ENCODE peak calls at places on chromosomes 2 and 18, in ten cellular contexts. W is K562, V is fibroblast of lung, B is kidney, Z is ovary, N is HCT116, F is dorsolateral prefrontal cortex, O is heart right ventricle, M is tibial artery, L is spleen. Q is an unnamed sample.

GRCh38 chr2:19462228-19462627 is 103.8 kb upstream of the OSR1 start:
- DNase-seq in V (no peak), F (no peak), O (no peak), L (no peak), Z (no peak), B (no peak), W (no peak), N (no peak), M (no peak), Q (no peak)

GRCh38 chr18:74375999-74376398 is 60.4 kb downstream of the C18orf63 start:
- DNase-seq in W (no peak), M (no peak), O (no peak), Z (no peak), N (no peak), V (no peak), L (no peak), B (no peak), F (no peak), Q (no peak)

GRCh38 chr2:100757621-100758394 is 62.1 kb upstream of the NPAS2 start:
- DNase-seq in O (no peak), W (no peak), N (no peak), M (no peak), L (no peak), F (no peak), V (peak; percentile 90), B (no peak), Z (no peak), Q (no peak)

GRCh38 chr2:215619989-215620388 is 184.1 kb upstream of the FN1 start:
- DNase-seq in M (no peak), O (peak; percentile 35), L (peak; percentile 82), N (peak; percentile 35), V (no peak), B (peak; percentile 48), W (peak; percentile 57), F (no peak), Z (no peak), Q (no peak)

GRCh38 chr2:75570948-75571729 is 10.4 kb upstream of the EVA1A start:
- DNase-seq in N (no peak), B (no peak), M (no peak), Z (no peak), W (no peak), L (no peak), O (no peak), V (peak; percentile 79), F (peak; percentile 21), Q (no peak)

GRCh38 chr2:107545851-107546250 is 280.8 kb upstream of the RGPD4 start:
- DNase-seq in L (no peak), M (no peak), O (no peak), B (no peak), N (no peak), W (no peak), Z (no peak), V (no peak), F (no peak), Q (no peak)

GRCh38 chr2:236167297-236168109 is 683 bp downstream of the GBX2 start:
- DNase-seq in N (no peak), B (peak; percentile 71), M (no peak), Z (no peak), O (no peak), L (peak; percentile 71), V (peak; percentile 66), F (no peak), W (peak; percentile 33), Q (peak; percentile 47)

GRCh38 chr2:197556456-197556855 is 40.6 kb downstream of the MOB4 start:
- DNase-seq in M (no peak), O (no peak), L (no peak), F (no peak), V (peak; percentile 24), N (no peak), B (no peak), W (no peak), Z (no peak), Q (no peak)

GRCh38 chr18:80108122-80108536 is 933 bp upstream of the ADNP2 start:
- DNase-seq in V (no peak), F (no peak), Z (peak; percentile 32), B (peak; percentile 72), W (no peak), L (peak; percentile 82), O (peak; percentile 16), N (no peak), M (no peak), Q (no peak)

DNA sequence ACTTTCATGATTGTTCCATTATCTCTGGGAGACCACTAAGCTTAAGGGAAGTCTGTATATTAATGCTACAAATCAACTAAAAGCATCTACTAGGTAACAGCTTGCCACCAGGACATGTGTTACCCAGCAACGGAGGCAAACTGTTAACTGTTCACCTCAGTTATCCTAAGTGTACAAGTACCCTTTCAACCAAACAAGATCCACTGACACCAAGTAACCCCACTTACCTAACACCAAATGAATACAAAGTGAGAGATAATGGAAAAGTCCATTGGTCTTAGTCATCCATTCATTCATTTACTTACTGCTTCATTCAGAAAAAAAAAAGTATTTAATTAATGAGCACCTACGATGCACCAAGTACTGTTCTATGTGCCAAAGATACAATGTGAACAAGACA is 54.7 kb upstream of the KIDINS220 start:
- DNase-seq in O (no peak), F (no peak), N (no peak), V (no peak), B (no peak), W (no peak), Z (no peak), M (no peak), L (no peak), Q (no peak)
- H3K27ac ChIP-seq in O (no peak overlapping the region), F (no peak overlapping the region), N (no peak overlapping the region), V (no peak overlapping the region), B (no peak overlapping the region), W (no peak overlapping the region), Z (no peak overlapping the region), M (no peak overlapping the region), L (no peak overlapping the region), Q (no peak overlapping the region)

GRCh38 chr2:112764071-112765044 is at the start of gene CKAP2L:
- DNase-seq in M (peak; percentile 94), B (peak; percentile 97), W (peak; percentile 98), L (peak; percentile 99), O (peak; percentile 93), N (peak; percentile 96), V (peak; percentile 99), Z (peak; percentile 80), F (peak; percentile 97), Q (peak; percentile 95)
- TF ChIP-seq CTCF in M (no peak), B (no peak), W (no peak), L (no peak), O (no peak), N (no peak), V (no peak), Z (no peak), F (peak; percentile 18), Q (no peak)

DNA sequence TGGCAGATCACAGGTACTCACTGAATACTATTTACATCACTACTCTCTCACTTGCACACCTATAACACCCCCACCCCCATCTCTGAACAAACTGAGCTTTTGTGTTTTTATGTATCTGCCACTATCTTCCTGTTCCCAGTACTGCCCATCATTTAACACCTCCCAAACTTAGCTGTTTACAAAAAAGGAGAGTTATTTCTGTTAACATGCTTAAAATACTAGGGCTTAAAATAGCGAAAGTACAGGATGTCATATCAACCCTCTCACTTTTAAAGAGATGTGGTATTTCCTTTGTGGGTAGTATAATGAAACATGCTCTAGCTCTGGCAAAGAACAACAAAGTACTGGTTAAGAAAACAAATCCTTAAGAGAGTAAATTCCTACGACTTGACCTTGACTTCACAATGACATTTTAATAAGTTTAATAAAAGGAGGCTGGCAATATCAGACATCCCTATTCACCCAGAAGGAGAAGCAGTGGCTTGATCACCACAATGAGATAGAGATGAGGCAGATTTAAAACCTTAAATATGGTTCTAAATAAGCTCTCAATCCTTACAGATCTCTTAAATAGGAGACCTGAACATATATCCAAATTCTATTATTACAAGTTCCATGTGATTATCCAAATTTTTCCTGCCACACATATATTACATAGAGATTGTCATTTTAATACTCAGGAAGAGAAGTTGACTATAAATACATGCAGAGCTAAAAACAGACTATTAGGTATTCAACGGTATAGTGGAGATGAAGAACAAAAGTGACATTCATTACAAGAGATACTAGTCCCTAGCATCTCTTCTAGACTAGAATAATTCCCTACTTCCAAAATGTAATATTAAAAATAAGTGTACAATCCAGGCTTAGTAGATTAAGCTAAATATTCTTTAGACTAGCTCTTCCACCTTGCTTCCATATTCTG is 36.9 kb downstream of the TRAK2 start:
- DNase-seq in Z (no peak), F (no peak), B (no peak), O (no peak), W (no peak), M (no peak), V (peak; percentile 75), N (no peak), L (no peak), Q (no peak)
- H3K4me3 ChIP-seq in Z (no peak overlapping the region), F (no peak overlapping the region), B (no peak overlapping the region), O (no peak overlapping the region), W (no peak overlapping the region), M (peak overlapping the region; percentile 6), V (no peak overlapping the region), N (no peak overlapping the region), L (no peak overlapping the region), Q (peak overlapping the region; percentile 27)

GRCh38 chr2:9286553-9287399 is 80.2 kb downstream of the ASAP2 start:
- DNase-seq in V (no peak), B (no peak), M (no peak), N (peak; percentile 57), L (no peak), O (no peak), F (no peak), W (no peak), Z (no peak), Q (no peak)

GRCh38 chr2:9288233-9288632 is 81.6 kb downstream of the ASAP2 start:
- DNase-seq in L (no peak), O (no peak), V (peak; percentile 94), N (no peak), Z (no peak), B (no peak), W (no peak), M (no peak), F (no peak), Q (no peak)

GRCh38 chr2:9287400-9288059 is 80.9 kb downstream of the ASAP2 start:
- DNase-seq in M (no peak), F (no peak), N (peak; percentile 97), L (no peak), B (no peak), O (no peak), V (peak; percentile 100), W (no peak), Z (no peak), Q (no peak)

GRCh38 chr2:9291331-9291730 is 84.7 kb downstream of the ASAP2 start:
- DNase-seq in W (no peak), Z (no peak), L (no peak), M (no peak), F (no peak), N (no peak), V (peak; percentile 33), O (no peak), B (no peak), Q (no peak)

DNA sequence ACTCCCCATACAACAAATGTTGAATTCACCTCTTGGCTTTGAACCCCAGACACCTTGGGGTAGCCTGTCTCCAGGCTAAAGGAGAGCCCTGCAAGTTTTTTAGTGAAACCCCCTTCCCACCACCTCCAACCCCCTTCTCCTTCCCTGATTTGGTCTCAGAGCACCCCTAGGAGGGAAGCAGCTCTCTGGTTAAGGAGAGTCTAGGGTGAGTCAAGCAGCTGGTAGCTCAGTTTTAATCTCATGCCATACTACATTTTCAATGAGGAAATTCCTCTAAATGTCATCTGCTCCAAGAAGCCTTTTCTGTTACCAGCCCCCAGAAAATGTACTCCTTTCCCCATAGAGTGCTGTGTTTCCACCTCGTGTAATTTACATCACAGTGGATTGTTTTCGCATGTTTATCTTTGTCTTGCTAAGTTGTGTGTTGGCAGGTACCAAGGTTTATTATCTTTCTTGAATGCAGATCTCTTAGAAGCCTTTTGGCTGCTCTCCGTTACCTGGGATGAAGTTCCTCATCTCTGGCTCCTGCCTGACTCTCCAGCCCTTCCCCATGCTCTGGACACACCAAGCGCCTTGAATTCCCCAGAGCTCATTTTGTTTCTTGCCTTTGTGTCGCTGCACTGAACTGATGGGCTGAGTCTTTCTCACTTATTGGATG is 82.2 kb downstream of the ASAP2 start:
- DNase-seq in O (no peak), Z (no peak), V (peak; percentile 70), M (no peak), F (no peak), W (no peak), L (no peak), N (no peak), B (no peak), Q (no peak)
- H3K27ac ChIP-seq in O (no peak overlapping the region), Z (no peak overlapping the region), V (peak overlapping the region; percentile 84), M (peak overlapping the region; percentile 24), F (no peak overlapping the region), W (no peak overlapping the region), L (no peak overlapping the region), N (peak overlapping the region; percentile 42), B (no peak overlapping the region), Q (peak overlapping the region; percentile 58)